ENCODE peak calls at places on chromosomes 2 and 18, in four cellular contexts. V is HFF-Myc, R is GM12865, C is adrenal gland. S is an unnamed sample.

GRCh38 chr2:202529389-202529788 is 105.4 kb upstream of the FAM117B start:
- DNase-seq in V (peak), C (no peak), R (no peak), S (no peak)

GRCh38 chr2:186841940-186842339 is 7.0 kb downstream of the ZSWIM2 start:
- DNase-seq in R (no peak), V (peak), C (no peak), S (no peak)

GRCh38 chr2:64363848-64364247 is 90.1 kb upstream of the LGALSL start:
- DNase-seq in R (no peak), V (no peak), C (no peak), S (no peak)

GRCh38 chr2:149575277-149575676 is 12.3 kb downstream of the MMADHC start:
- DNase-seq in C (no peak), R (no peak), V (no peak), S (no peak)

GRCh38 chr2:63581266-63581961 is 6.9 kb downstream of the WDPCP start:
- DNase-seq in V (no peak), C (peak), R (no peak), S (no peak)

GRCh38 chr18:73060666-73061270 is 193.0 kb upstream of the NETO1 start:
- DNase-seq in C (no peak), V (no peak), R (no peak), S (no peak)

GRCh38 chr2:241762321-241762932 is 14.2 kb upstream of the GAL3ST2 start:
- DNase-seq in V (no peak), C (no peak), R (no peak), S (no peak)

GRCh38 chr2:100053087-100053486 is 89.3 kb downstream of the AFF3 start:
- DNase-seq in V (no peak), R (no peak), C (no peak), S (no peak)

GRCh38 chr2:80073134-80073561 is 231.4 kb downstream of the LRRTM1 start:
- DNase-seq in R (peak), V (peak), C (peak), S (peak)

GRCh38 chr2:20180676-20181648 is 44.0 kb downstream of the SDC1 start:
- DNase-seq in V (no peak), R (no peak), C (no peak), S (no peak)

GRCh38 chr2:56971383-56971974 is 787.7 kb downstream of the CCDC85A start:
- DNase-seq in R (no peak), V (no peak), C (no peak), S (no peak)

GRCh38 chr2:159457589-159457988 is 158.8 kb downstream of the BAZ2B start:
- DNase-seq in V (no peak), R (no peak), C (no peak), S (no peak)

GRCh38 chr2:204051476-204051875 is 114.9 kb downstream of the ICOS start:
- DNase-seq in R (no peak), C (no peak), V (no peak), S (no peak)

GRCh38 chr18:74234326-74235171 is 57.2 kb downstream of the CYB5A start:
- DNase-seq in V (no peak), C (peak), R (no peak), S (no peak)

GRCh38 chr2:53227535-53227934 is 540.1 kb upstream of the CHAC2 start:
- DNase-seq in C (no peak), V (no peak), R (no peak), S (no peak)

GRCh38 chr2:120397362-120397811 is 51.5 kb downstream of the INHBB start:
- DNase-seq in V (peak), R (no peak), C (no peak), S (no peak)

GRCh38 chr2:109195193-109196045 is 66.4 kb downstream of the SH3RF3 start:
- DNase-seq in C (peak), V (no peak), R (peak), S (no peak)

GRCh38 chr18:58438161-58438983 is 190.5 kb downstream of the ALPK2 start:
- DNase-seq in C (no peak), V (no peak), R (peak), S (peak)

GRCh38 chr2:159737292-159737916 is 25.1 kb downstream of the MARCHF7 start:
- DNase-seq in C (no peak), R (no peak), V (no peak), S (no peak)

GRCh38 chr18:13502585-13502984 is 223.8 kb downstream of the FAM210A start:
- DNase-seq in C (no peak), V (no peak), R (no peak), S (no peak)

GRCh38 chr2:229445501-229446294 is 174.6 kb upstream of the PID1 start:
- DNase-seq in V (no peak), R (no peak), C (no peak), S (no peak)

GRCh38 chr2:208222351-208222750 is 32.5 kb downstream of the IDH1 start:
- DNase-seq in R (no peak), V (no peak), C (no peak), S (no peak)

GRCh38 chr2:43455735-43456642 is 139.8 kb downstream of the THADA start:
- DNase-seq in R (peak), V (no peak), C (no peak), S (no peak)

GRCh38 chr2:206260427-206261012 is 13.9 kb upstream of the ZDBF2 start:
- DNase-seq in R (peak), C (no peak), V (no peak), S (peak)

GRCh38 chr2:128313076-128313836 is 5.4 kb downstream of the HS6ST1 start:
- DNase-seq in R (peak), V (no peak), C (peak), S (no peak)

GRCh38 chr2:231927566-231927890 is 1.3 kb upstream of the NPPC start:
- DNase-seq in C (no peak), V (no peak), R (no peak), S (peak)

GRCh38 chr2:37776487-37776886 is 105.0 kb upstream of the CDC42EP3 start:
- DNase-seq in C (no peak), R (no peak), V (peak), S (no peak)

GRCh38 chr18:61967242-61967891 is 74.6 kb upstream of the RNF152 start:
- DNase-seq in V (no peak), C (no peak), R (no peak), S (no peak)

GRCh38 chr2:98883780-98884211 is 52.2 kb downstream of the CRACDL start:
- DNase-seq in V (no peak), R (no peak), C (no peak), S (no peak)

GRCh38 chr2:68970566-68970965 is 3.9 kb upstream of the GKN1 start:
- DNase-seq in C (no peak), V (no peak), R (no peak), S (no peak)

GRCh38 chr2:240442891-240443715 is 7.6 kb downstream of the GPC1 start:
- DNase-seq in C (no peak), V (no peak), R (no peak), S (no peak)

GRCh38 chr2:191607101-191607500 is 70.8 kb upstream of the NABP1 start:
- DNase-seq in R (no peak), V (no peak), C (no peak), S (no peak)

GRCh38 chr2:227822416-227823003 is 8.9 kb downstream of the CCL20 start:
- DNase-seq in C (no peak), V (no peak), R (no peak), S (no peak)

GRCh38 chr2:159042115-159042850 is 73.8 kb downstream of the TANC1 start:
- DNase-seq in V (no peak), R (no peak), C (no peak), S (no peak)

GRCh38 chr2:144048631-144049060 is 471.3 kb downstream of the ZEB2 start:
- DNase-seq in C (no peak), R (no peak), V (no peak), S (no peak)

DNA sequence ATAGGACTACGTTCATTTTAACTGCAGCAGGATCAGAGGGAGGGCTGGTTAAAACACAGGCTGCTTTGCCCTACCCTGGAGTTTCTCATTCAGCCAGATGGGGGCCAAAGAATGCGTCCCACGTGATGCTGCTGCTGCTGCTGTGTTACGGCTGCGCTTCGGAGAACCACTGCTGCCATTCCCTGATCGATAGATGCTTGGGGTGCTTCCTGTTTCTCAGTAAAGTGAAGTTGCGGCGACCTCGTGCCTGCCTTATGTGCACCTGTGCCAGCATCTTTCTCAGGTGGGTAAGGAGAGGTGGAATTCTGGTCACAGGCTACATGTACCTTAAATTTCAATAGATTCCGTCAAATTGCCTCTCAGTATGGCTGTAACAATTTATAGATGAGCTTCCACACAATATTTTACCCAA is 24.7 kb upstream of the TOGARAM2 start:
- DNase-seq in V (no peak), R (peak), C (no peak), S (peak)
- TF ChIP-seq CTCF in V (no peak), R (no peak), C (no peak), S (no peak)

DNA sequence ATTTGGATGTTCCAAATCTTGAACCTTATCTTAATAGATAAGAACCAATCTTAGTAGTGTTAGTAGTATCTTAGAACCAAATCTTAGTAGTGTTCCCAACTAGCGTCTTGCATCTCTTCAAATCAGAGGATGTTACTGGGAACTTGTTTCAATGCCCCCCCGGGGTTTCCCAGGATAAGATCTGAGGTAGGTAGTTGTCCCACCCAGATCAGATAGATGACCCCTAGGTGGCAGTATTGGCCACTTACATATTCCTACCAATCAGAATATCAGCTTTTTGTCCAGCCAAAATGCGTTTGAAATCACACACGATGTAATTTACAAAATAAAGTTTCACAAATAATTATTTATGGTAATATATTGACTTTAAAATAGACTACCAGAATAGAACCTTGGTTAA is 314.8 kb downstream of the MBD2 start:
- DNase-seq in C (no peak), R (peak), V (no peak), S (peak)
- TF ChIP-seq CTCF in C (no peak), R (peak), V (peak), S (no peak)

DNA sequence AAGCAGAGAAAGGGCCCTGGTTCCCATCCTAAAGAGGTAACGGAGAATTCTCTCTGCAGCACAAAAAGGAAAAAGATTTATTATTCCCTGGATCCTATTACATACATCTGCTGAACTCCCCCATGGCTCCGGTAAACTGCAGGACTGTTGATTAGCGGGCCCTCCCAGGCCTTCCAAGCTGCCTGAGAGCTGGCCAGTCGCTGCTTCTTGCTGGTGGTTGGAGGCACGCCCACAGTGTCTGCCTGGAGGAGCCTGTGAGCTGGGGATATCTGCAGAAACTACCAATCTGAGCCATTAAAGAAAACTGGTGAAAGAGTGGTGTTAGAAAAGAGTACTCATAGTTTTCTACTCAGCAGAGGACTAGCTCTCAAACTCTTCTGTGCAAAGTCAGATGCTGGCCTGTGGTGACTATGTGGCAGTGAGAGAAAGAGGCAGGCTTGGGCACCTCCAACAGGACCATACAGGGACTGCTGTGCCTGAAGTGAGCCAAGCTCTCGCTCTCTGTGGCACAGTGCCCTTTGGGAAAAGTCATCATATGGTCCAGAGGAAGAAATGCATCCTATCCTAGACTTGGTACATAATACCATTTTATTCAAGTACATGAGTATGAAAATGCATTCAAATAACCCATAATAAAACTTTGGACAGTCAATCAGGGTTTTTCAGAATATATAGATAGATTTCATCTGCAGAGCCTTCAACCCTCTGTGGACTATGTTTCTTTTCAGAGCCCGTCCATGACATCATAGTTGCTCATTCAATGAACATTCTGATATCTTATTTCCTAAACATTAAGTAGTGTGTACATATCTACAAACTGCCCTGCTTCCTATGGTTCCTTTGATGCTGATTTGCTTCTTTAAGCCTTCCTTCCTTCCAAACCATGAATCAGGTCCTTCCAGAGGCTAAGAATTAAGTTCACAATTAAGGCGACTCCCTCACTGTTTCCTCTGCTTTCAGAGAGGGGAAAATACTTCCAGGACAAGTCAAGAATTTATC is 242.0 kb upstream of the LYPD1 start:
- DNase-seq in V (no peak), R (no peak), C (no peak), S (no peak)
- TF ChIP-seq CTCF in V (no peak), R (peak), C (no peak), S (no peak)

GRCh38 chr18:8978394-8978793 is 124.1 kb upstream of the NDUFV2 start:
- DNase-seq in V (no peak), C (no peak), R (no peak), S (no peak)

GRCh38 chr18:8984131-8984670 is 118.3 kb upstream of the NDUFV2 start:
- DNase-seq in C (no peak), R (no peak), V (no peak), S (no peak)

GRCh38 chr18:8980496-8981402 is 121.8 kb upstream of the NDUFV2 start:
- DNase-seq in R (no peak), V (no peak), C (no peak), S (no peak)

GRCh38 chr18:8979258-8979988 is 123.1 kb upstream of the NDUFV2 start:
- DNase-seq in V (no peak), R (peak), C (no peak), S (no peak)

DNA sequence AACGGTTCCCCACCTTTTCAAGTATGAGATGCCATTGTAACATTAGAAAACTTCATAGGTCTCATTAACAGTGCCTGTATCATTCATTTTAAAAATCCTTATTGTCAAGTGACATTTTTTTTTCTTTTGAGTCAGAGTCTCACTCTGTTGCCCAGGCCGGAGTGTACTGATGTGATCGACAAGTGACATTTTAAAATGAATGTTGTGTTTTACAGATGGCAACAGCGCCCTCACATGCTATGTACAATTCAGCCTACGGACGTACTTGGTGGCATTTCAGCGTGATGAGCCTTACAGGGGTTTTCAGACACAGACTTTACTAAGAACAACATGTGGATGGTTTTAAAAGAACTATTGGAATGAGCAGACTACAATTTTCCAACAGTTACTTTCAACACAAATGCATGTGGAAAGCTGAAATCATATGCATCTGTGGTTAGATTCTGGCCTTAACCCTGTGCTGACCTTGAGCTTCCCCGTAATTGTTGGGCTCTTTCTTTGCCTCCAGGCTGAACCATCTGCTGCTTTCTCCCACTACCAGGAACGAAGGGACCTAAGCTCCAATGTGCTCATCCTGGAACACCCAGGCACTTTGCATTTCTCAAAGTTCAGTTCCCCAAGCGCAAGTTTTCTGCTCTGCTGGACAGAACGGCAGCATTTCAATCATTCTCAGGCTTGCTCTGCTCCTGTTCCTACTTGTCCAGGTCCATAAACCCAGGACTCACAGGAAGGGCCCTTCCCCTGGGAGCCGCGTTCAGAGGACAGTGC is 119.9 kb upstream of the NDUFV2 start:
- DNase-seq in V (peak), C (no peak), R (peak), S (peak)
- TF ChIP-seq CTCF in V (peak), C (no peak), R (peak), S (peak)

GRCh38 chr2:65553504-65554074 is 121.2 kb upstream of the SPRED2 start:
- DNase-seq in C (no peak), R (no peak), V (no peak), S (no peak)
- TF ChIP-seq CTCF in C (no peak), R (no peak), V (no peak), S (no peak)

GRCh38 chr2:238174291-238174690 is 15.5 kb downstream of the ERFE start:
- DNase-seq in R (no peak), V (no peak), C (no peak), S (no peak)

GRCh38 chr2:238172439-238172838 is 13.7 kb downstream of the ERFE start:
- DNase-seq in V (no peak), R (no peak), C (no peak), S (no peak)

GRCh38 chr2:238174701-238175100 is 15.9 kb downstream of the ERFE start:
- DNase-seq in C (no peak), R (no peak), V (no peak), S (no peak)

GRCh38 chr2:238171575-238172187 is 12.9 kb downstream of the ERFE start:
- DNase-seq in V (no peak), R (no peak), C (no peak), S (no peak)

GRCh38 chr2:238173692-238174091 is 14.9 kb downstream of the ERFE start:
- DNase-seq in R (no peak), C (no peak), V (no peak), S (peak)
- TF ChIP-seq CTCF in R (peak), C (no peak), V (no peak), S (no peak)

GRCh38 chr2:234290671-234291070 is 206.2 kb downstream of the ARL4C start:
- DNase-seq in R (peak), C (peak), V (no peak), S (peak)

GRCh38 chr2:234287650-234288049 is 209.2 kb downstream of the ARL4C start:
- DNase-seq in R (no peak), C (no peak), V (no peak), S (no peak)

GRCh38 chr2:234290196-234290595 is 206.7 kb downstream of the ARL4C start:
- DNase-seq in C (no peak), V (no peak), R (peak), S (no peak)

GRCh38 chr2:234289789-234290188 is 207.1 kb downstream of the ARL4C start:
- DNase-seq in R (peak), C (peak), V (peak), S (peak)

DNA sequence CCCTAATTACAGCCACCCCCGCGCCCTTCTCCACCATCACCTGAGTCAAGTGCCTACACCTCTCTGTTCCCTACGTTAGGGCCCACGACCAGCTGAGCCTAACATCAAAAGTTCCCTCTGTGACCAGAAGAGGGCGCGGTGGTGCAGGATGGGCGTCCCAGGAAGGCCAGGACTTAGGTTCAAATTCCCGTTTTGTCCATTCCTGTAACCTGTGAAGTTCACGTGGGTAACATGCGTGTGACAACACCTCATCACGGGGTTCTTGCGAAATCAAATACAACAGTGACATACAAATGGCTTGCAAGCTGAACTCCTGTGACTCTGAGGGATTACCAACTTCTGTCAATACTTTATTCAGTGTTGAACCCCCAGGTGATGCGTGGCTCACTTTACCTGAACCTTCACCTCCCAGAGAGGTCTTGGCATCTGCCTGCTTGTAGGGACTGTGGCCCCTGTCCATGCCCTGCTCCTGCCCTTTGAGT is 207.9 kb downstream of the ARL4C start:
- DNase-seq in C (peak), R (peak), V (no peak), S (peak)
- TF ChIP-seq CTCF in C (peak), R (peak), V (peak), S (peak)